ENCODE peak calls at places on chromosome 1, in seven cellular contexts. S, U, I, V, O, N and J are unnamed samples.

GRCh38 chr1:15099441-15100137 is 54.0 kb upstream of the TMEM51 start:
- DNase-seq in V (no peak), I (no peak), S (no peak), U (no peak), O (no peak), N (no peak), J (no peak)

GRCh38 chr1:150889650-150890416 is 2.9 kb downstream of the CTXND2 start:
- DNase-seq in N (no peak), S (no peak), U (no peak), O (no peak), I (no peak), V (no peak), J (no peak)

GRCh38 chr1:23810818-23811420 is 10.4 kb upstream of the GALE start:
- DNase-seq in I (peak; percentile 51), O (no peak), N (peak; percentile 41), V (peak; percentile 37), S (peak; percentile 51), U (peak; percentile 96), J (peak; percentile 76)

GRCh38 chr1:28507247-28507645 is 1.4 kb downstream of the RCC1 start:
- DNase-seq in I (peak; percentile 50), V (no peak), S (peak; percentile 12), U (peak; percentile 71), N (peak; percentile 53), O (no peak), J (no peak)

GRCh38 chr1:15214507-15214906 is 32.5 kb upstream of the FHAD1 start:
- DNase-seq in I (peak; percentile 19), S (peak; percentile 54), O (no peak), V (no peak), N (peak; percentile 62), U (no peak), J (no peak)

GRCh38 chr1:42214447-42214871 is 49.9 kb upstream of the GUCA2A start:
- DNase-seq in V (no peak), O (no peak), I (peak; percentile 44), S (peak; percentile 53), U (no peak), N (no peak), J (no peak)

GRCh38 chr1:7967206-7967605 is 5.7 kb downstream of the PARK7 start:
- DNase-seq in I (no peak), S (no peak), O (no peak), V (no peak), N (no peak), U (no peak), J (no peak)

GRCh38 chr1:46595127-46595526 is 8.9 kb downstream of the MKNK1 start:
- DNase-seq in V (no peak), O (no peak), I (peak; percentile 72), S (peak; percentile 34), N (no peak), U (no peak), J (no peak)

GRCh38 chr1:18635833-18636671 is 5.4 kb downstream of the PAX7 start:
- DNase-seq in N (peak; percentile 48), O (no peak), S (peak; percentile 33), I (no peak), U (no peak), V (no peak), J (no peak)

GRCh38 chr1:80656011-80656627 is 1144.6 kb upstream of the ADGRL2 start:
- DNase-seq in V (no peak), S (peak; percentile 32), U (no peak), N (peak; percentile 49), O (no peak), I (no peak), J (no peak)

GRCh38 chr1:40530735-40531380 is 579 bp upstream of the ZNF684 start:
- DNase-seq in N (no peak), O (no peak), S (peak; percentile 36), V (no peak), I (peak; percentile 13), U (no peak), J (no peak)

DNA sequence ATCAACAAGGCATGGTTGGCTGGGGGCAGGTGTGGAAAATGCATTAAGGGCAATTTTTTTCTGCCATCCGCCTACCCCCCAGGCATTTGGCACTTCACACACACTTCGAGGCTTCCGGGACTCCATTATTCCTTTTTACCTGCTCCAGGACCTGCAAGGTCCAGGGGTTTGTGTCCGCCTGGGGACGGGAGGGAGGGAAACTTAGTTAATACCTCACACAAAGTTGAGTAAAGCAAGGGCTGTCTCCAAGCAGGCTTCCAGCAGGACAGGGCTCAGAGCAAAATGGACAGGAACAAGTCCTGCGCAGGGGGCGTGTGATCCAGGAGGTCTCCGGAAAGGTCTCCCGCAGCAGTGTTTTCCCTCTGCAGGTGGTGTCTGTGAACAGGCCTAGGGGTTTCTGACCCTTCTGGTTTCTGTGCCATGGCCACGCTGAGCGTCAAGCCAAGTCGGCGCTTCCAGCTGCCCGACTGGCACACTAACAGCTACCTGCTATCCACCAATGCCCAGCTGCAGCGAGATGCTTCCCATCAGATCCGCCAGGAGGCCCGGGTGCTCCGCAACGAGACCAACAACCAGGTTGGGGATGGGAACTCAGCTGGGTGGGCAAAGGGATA is 715 bp downstream of the TEKT2 start:
- DNase-seq in U (no peak), V (no peak), I (no peak), N (no peak), S (no peak), O (no peak), J (no peak)
- H3K4me3 ChIP-seq in U (no peak overlapping the region), V (no peak overlapping the region), I (no peak overlapping the region), N (peak overlapping the region; percentile 43), S (peak overlapping the region; percentile 70), O (peak overlapping the region; percentile 60), J (no peak overlapping the region)

DNA sequence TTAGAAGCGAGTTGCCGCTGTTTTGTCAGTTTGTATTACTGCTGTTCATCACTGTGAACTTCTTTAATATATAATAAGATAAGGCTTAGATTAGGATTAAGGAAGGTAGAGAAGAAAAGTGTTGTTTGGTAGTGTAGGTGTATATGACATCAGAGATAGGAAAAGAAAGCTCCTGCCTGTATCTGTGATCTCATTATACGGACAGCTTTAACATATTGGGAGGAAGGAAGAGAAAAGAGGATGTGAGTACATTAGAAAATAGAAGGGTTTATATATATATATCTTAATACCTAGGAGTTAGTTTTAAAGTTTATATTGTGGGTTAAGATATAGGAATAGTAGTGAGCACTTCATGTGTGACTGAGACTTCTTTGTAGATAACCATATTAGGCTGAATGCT is 71.0 kb downstream of the RALGPS2 start:
- DNase-seq in V (no peak), O (no peak), I (no peak), N (no peak), U (no peak), S (no peak), J (no peak)
- H3K36me3 ChIP-seq in V (no peaks in the 10 kb centered on the region), O (peaks cover 17% of the 10 kb centered on the region), I (no peaks in the 10 kb centered on the region), N (no peaks in the 10 kb centered on the region), U (peaks cover 68% of the 10 kb centered on the region), S (no peaks in the 10 kb centered on the region), J (no peaks in the 10 kb centered on the region)

DNA sequence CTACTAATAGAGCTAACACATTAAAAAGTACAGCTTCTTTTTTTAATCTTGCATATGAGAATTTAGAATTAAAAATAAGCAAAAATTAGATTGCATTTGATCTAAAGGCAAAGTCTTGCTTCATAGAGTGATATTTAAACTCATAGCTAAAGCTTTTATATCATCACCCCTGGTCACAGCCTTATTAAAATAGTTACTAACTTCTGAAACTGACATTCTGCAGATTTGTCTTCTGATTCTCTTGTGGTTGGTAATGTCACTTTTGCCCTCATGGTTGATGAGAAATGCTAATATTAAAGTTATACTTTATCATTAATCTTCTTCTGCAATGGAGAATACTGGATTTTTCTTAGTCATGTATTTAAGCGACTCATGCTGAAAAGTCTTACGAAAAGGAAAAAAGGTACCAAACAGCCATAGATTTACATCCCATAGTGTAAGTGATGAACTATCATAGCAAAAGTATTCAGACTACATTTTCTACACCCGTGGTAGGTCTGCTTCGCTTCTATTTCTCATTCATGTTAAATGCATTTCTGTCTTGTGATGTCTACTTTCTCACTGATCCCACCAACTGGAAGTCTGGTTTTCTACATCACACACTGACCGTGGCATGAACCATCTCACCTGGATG is 330.5 kb upstream of the B3GALT2 start:
- DNase-seq in I (no peak), U (no peak), S (no peak), N (no peak), V (no peak), O (no peak), J (no peak)
- H3K4me3 ChIP-seq in I (no peak overlapping the region), U (no peak overlapping the region), S (no peak overlapping the region), N (no peak overlapping the region), V (no peak overlapping the region), O (no peak overlapping the region), J (peak overlapping the region; percentile 70)

GRCh38 chr1:226369110-226369509 is 38.8 kb downstream of the PARP1 start:
- DNase-seq in N (no peak), S (no peak), O (no peak), V (no peak), I (no peak), U (no peak), J (no peak)
- H3K36me3 ChIP-seq in N (peaks cover 81% of the 10 kb centered on the region), S (peaks cover 76% of the 10 kb centered on the region), O (peaks cover 100% of the 10 kb centered on the region), V (peaks cover 68% of the 10 kb centered on the region), I (peaks cover 92% of the 10 kb centered on the region), U (peaks cover 76% of the 10 kb centered on the region), J (peaks cover 94% of the 10 kb centered on the region)

GRCh38 chr1:229907884-229908633 is 159.0 kb upstream of the GALNT2 start:
- DNase-seq in S (no peak), U (no peak), O (no peak), I (no peak), N (no peak), V (no peak), J (no peak)
- H3K4me3 ChIP-seq in S (no peak overlapping the region), U (no peak overlapping the region), O (no peak overlapping the region), I (no peak overlapping the region), N (no peak overlapping the region), V (no peak overlapping the region), J (no peak overlapping the region)

DNA sequence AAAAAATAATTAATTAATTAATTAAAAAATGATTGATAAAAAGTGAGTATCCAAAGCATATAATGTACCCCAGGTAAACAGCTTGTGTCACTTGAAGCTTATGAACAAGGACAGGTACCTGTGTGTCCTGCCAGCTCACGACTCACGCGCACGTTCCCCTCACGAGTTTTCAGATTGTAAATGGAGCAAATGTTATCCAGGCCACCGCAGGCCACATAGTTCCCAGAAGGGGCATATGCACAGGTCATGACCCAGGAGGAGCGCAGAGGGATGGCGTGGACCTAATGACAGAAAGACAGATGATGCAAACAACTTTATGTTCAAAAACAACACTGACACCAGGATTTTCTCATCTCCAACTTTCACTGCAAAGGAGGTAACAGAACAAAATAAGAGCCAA is 26.0 kb upstream of the NADK start:
- DNase-seq in S (no peak), I (no peak), O (no peak), V (no peak), N (no peak), U (no peak), J (no peak)
- H3K36me3 ChIP-seq in S (peaks cover 60% of the 10 kb centered on the region), I (peaks cover 51% of the 10 kb centered on the region), O (peaks cover 99% of the 10 kb centered on the region), V (peaks cover 35% of the 10 kb centered on the region), N (peaks cover 42% of the 10 kb centered on the region), U (peaks cover 34% of the 10 kb centered on the region), J (peaks cover 73% of the 10 kb centered on the region)